ENCODE peak calls at places on chromosomes 16 and 17, in four cellular contexts. W, D, A and S are unnamed samples.

GRCh38 chr16:72149676-72150464 is 22.1 kb downstream of the PMFBP1 start:
- DNase-seq in A (no peak), D (no peak), W (no peak), S (no peak)

GRCh38 chr17:6507535-6507934 is 48.8 kb downstream of the PITPNM3 start:
- DNase-seq in A (peak), W (peak), D (peak), S (peak)

GRCh38 chr17:30552994-30553565 is 75.9 kb downstream of the GOSR1 start:
- DNase-seq in D (no peak), W (no peak), A (no peak), S (no peak)

GRCh38 chr17:74825003-74825627 is 34.6 kb downstream of the GRIN2C start:
- DNase-seq in W (no peak), D (no peak), A (no peak), S (no peak)

GRCh38 chr17:73249700-73250099 is 12.0 kb downstream of the CPSF4L start:
- DNase-seq in A (no peak), W (no peak), D (no peak), S (no peak)

GRCh38 chr17:50518265-50519023 is 10.2 kb downstream of the MYCBPAP start:
- DNase-seq in A (no peak), W (no peak), D (no peak), S (no peak)

GRCh38 chr16:66502020-66502913 is 47.7 kb downstream of the TK2 start:
- DNase-seq in W (peak), D (no peak), A (no peak), S (no peak)

GRCh38 chr16:4309833-4310266 is 6.0 kb upstream of the GLIS2 start:
- DNase-seq in D (peak), A (peak), W (peak), S (peak)

GRCh38 chr16:53506254-53506653 is 3.2 kb upstream of the AKTIP start:
- DNase-seq in W (no peak), A (no peak), D (no peak), S (no peak)

GRCh38 chr16:3576211-3576610 is 992 bp downstream of the NLRC3 start:
- DNase-seq in A (no peak), D (no peak), W (no peak), S (no peak)

GRCh38 chr16:5008311-5008731 is 25.4 kb downstream of the NAGPA start:
- DNase-seq in W (no peak), D (no peak), A (no peak), S (no peak)

GRCh38 chr16:23833960-23834685 is 1.7 kb upstream of the PRKCB start:
- DNase-seq in W (no peak), A (no peak), D (no peak), S (no peak)

GRCh38 chr16:49466529-49466831 is 92.9 kb downstream of the C16orf78 start:
- DNase-seq in W (no peak), D (no peak), A (no peak), S (no peak)

GRCh38 chr16:483351-484075 is 44.0 kb upstream of the CAPN15 start:
- DNase-seq in W (no peak), A (no peak), D (no peak), S (peak)

GRCh38 chr16:1944612-1945199 is 1.7 kb upstream of the MSRB1 start:
- DNase-seq in D (no peak), A (no peak), W (no peak), S (no peak)

GRCh38 chr17:49422714-49423113 is 8.0 kb upstream of the PHB1 start:
- DNase-seq in W (no peak), A (no peak), D (no peak), S (no peak)

GRCh38 chr17:44776628-44777393 is 18.0 kb downstream of the ADAM11 start:
- DNase-seq in W (no peak), A (no peak), D (no peak), S (no peak)

GRCh38 chr17:77478281-77478680 is 337.5 kb downstream of the SEC14L1 start:
- DNase-seq in W (no peak), A (no peak), D (no peak), S (no peak)

GRCh38 chr17:31564883-31565297 is 173.4 kb downstream of the RAB11FIP4 start:
- DNase-seq in D (no peak), W (peak), A (no peak), S (no peak)

GRCh38 chr16:24723663-24724062 is 5.8 kb upstream of the TNRC6A start:
- DNase-seq in D (no peak), A (peak), W (no peak), S (no peak)

GRCh38 chr16:67552476-67552875 is 9.8 kb upstream of the CTCF start:
- DNase-seq in W (no peak), D (peak), A (no peak), S (no peak)

GRCh38 chr17:74340470-74341023 is 14.5 kb downstream of the KIF19 start:
- DNase-seq in W (no peak), D (no peak), A (no peak), S (no peak)

GRCh38 chr17:64373722-64374121 is 16.9 kb downstream of the PECAM1 start:
- DNase-seq in W (no peak), A (no peak), D (no peak), S (no peak)

GRCh38 chr17:27522028-27522639 is 65.9 kb downstream of the KSR1 start:
- DNase-seq in D (no peak), W (no peak), A (no peak), S (no peak)

GRCh38 chr16:49003022-49003421 is 278.6 kb downstream of the CBLN1 start:
- DNase-seq in W (no peak), A (no peak), D (no peak), S (no peak)

GRCh38 chr16:56267888-56268287 is 76.6 kb downstream of the GNAO1 start:
- DNase-seq in A (no peak), D (no peak), W (no peak), S (no peak)

GRCh38 chr16:56269276-56269675 is 78.0 kb downstream of the GNAO1 start:
- DNase-seq in W (no peak), D (no peak), A (no peak), S (no peak)

GRCh38 chr16:56268799-56269198 is 77.5 kb downstream of the GNAO1 start:
- DNase-seq in A (no peak), W (no peak), D (no peak), S (no peak)

GRCh38 chr16:56270828-56271227 is 79.5 kb downstream of the GNAO1 start:
- DNase-seq in A (no peak), W (no peak), D (no peak), S (no peak)

DNA sequence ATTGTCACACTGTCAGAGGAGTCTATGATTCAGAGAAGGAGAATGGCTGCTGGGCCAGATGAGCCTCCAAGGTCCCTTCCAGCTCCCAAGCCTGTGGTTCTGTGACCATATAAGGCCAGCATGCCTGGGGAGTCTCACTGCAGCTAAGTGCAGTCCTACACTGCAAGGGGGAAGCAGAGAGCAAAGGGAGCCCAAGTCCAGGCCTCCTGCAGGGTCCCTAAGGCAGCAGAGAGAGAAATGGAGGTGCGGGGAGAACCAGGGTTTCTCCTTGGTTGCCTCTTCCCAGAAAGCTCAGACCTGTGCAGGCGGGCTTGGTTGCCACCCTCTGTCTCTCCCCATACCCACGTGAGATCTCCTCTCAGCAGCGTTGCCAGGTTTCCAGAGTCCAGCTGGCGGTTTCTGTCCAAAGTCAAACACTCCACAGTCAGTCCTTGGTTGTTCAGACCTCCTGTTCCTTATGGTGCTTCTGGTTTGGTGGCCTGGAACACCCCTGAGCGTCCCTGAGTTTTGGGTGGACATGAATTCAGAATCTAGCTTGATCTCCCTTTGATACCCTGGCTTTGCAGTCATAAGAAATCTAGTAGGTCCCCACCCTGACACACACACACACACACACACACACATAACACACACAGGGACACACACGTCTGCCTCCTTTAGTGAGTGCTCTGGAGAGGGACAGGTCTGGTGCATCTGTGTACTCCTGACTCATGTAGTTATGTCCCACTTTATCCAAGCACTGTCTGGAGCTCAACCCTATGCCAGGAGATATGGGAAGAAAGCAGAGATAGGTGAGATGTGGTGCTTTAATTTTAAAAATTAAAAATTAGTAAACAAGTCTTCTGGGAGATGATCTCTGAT is 78.8 kb downstream of the GNAO1 start:
- DNase-seq in W (peak), D (peak), A (no peak), S (no peak)
- TF ChIP-seq CTCF in W (no peak), D (no peak), A (no peak), S (peak)

DNA sequence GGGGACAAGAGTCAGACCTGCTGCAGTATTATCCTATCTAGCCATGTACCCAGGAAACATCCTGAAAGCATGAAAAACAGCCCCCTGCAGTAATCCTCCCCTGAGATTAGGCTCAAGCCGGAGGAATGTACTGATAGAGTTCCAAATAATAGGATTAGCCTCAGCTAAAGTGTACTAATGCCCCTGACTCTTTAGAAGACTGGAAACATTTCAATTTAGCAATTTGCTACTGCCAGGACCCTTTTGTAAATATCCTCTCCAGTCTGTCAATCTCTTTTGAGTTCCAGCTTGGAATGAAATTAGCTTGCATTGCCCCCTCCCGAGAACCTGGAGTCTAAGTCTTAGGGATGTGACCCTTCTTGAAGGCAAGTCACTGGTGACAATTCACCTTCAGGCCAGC is 110.8 kb upstream of the DNAH9 start:
- DNase-seq in W (no peak), A (no peak), D (no peak), S (no peak)
- H3K4me3 ChIP-seq in W (no peak), A (no peak), D (no peak), S (no peak)

GRCh38 chr17:10620823-10621222 is 36.3 kb downstream of the MYH3 start:
- DNase-seq in D (peak), A (peak), W (no peak), S (no peak)

GRCh38 chr17:10617120-10617505 is 40.0 kb downstream of the MYH3 start:
- DNase-seq in W (no peak), D (no peak), A (no peak), S (no peak)

GRCh38 chr17:10621397-10621796 is 35.7 kb downstream of the MYH3 start:
- DNase-seq in W (no peak), A (no peak), D (no peak), S (no peak)

GRCh38 chr17:10616502-10617119 is 40.5 kb downstream of the MYH3 start:
- DNase-seq in W (peak), D (peak), A (peak), S (peak)

DNA sequence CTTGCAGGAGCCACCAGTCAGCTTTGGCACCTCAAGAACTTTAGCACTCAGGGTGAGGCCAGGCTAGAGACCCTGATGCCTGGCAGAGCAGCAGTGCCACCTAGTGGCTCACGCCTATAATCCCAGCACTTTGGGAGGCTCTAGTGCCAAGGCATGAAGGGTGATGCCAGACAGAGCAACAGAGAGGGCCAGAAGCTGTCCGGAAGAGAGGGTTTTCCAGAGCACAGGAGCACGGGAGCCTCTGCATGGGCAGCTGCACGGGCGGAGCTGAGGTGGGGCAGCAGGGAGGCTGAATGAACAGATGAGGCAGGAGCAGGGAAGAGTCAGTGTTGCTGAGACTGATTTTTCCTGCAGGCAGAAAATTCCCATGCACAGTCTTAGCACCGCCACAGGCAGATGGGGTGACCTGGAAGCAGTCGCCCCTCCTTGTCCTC is 38.9 kb downstream of the MYH3 start:
- DNase-seq in A (peak), D (peak), W (peak), S (no peak)
- TF ChIP-seq CTCF in A (peak), D (peak), W (peak), S (peak)

GRCh38 chr16:11312718-11313492 is 31.8 kb upstream of the PRM1 start:
- DNase-seq in D (peak), W (peak), A (peak), S (no peak)
- H3K4me3 ChIP-seq in D (no peak), W (no peak), A (no peak), S (no peak)